ENCODE peak calls at places on chromosomes 7 and 10, in six cellular contexts. S, O, N, W, I and Y are unnamed samples.

GRCh38 chr7:113026941-113027340 is 59.7 kb downstream of the GPR85 start:
- DNase-seq in S (no peak), O (no peak), N (no peak), W (peak), I (no peak), Y (no peak)

GRCh38 chr10:73889014-73889413 is 14.7 kb upstream of the CAMK2G start:
- DNase-seq in S (no peak), O (peak), N (no peak), W (peak), I (no peak), Y (peak)

GRCh38 chr10:85148693-85149640 is 820.6 kb downstream of the CCSER2 start:
- DNase-seq in S (no peak), O (no peak), N (no peak), W (no peak), I (no peak), Y (no peak)

GRCh38 chr7:28573059-28573553 is 160.8 kb downstream of the CREB5 start:
- DNase-seq in S (peak), O (no peak), N (no peak), W (peak), I (no peak), Y (no peak)

GRCh38 chr10:115980470-115980869 is 292.5 kb downstream of the GFRA1 start:
- DNase-seq in S (no peak), O (no peak), N (no peak), W (no peak), I (no peak), Y (no peak)

GRCh38 chr10:123357363-123358075 is 203.3 kb downstream of the BUB3 start:
- DNase-seq in S (peak), O (no peak), N (no peak), W (no peak), I (peak), Y (no peak)

GRCh38 chr10:31320179-31320597 is 1.2 kb downstream of the ZEB1 start:
- DNase-seq in S (peak), O (peak), N (no peak), W (no peak), I (peak), Y (no peak)

GRCh38 chr7:45978731-45979211 is 57.7 kb upstream of the IGFBP3 start:
- DNase-seq in S (no peak), O (peak), N (no peak), W (peak), I (no peak), Y (no peak)

GRCh38 chr7:42471573-42472174 is 234.7 kb upstream of the GLI3 start:
- DNase-seq in S (no peak), O (no peak), N (no peak), W (no peak), I (no peak), Y (no peak)

GRCh38 chr10:62277946-62278345 is 9.3 kb upstream of the RTKN2 start:
- DNase-seq in S (no peak), O (no peak), N (no peak), W (no peak), I (no peak), Y (no peak)

DNA sequence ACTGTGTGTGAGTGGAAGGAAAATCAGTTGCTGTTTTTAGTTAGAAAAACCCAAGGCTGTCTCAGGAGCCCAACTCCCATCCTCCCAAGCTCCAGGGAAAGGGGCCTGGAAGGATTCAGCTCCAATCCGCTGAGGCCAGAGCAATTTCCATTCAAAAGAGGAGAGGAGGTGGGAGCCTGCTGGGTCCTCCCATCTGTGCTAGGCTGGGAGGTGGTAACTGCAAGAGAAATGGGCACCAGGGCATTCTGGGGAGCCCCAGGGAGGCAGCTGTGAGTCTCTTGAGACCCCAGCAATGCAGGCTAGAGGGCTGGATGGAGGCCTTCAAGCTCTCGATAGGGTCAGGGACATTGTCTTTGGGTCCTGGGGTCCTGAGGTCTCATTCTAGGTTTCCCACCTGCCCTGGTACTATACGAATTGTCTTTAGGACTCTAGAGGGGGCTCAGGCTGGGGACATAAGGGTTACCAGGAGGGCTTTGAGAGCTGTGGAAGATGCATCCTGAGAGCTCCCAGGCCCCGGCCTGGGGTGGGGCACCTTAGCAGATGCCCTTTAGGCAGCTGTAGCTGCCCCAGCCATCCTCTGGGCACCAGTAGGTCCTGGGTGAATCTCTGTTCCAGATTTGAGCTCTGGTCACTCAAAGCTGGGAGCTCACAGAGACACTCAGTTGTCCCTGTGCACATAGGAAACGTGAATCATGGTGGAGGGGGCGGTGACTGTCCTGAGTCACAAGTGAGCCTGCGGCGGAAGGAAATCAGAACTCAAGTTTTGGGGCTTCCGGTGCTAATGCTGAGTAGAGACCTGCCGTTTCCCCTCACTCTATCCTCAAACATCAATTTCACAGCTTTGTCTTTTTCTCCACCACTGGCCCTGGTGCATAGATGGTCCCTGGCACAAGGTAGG is 21.6 kb downstream of the ADCYAP1R1 start:
- DNase-seq in S (no peak), O (no peak), N (no peak), W (no peak), I (no peak), Y (no peak)
- TF ChIP-seq RAD21 in S (no peak), O (no peak), N (no peak), W (no peak), I (no peak), Y (no peak)

GRCh38 chr7:43572516-43573049 is 10.3 kb upstream of the STK17A start:
- DNase-seq in S (no peak), O (peak), N (no peak), W (peak), I (no peak), Y (peak)
- H3K27ac ChIP-seq in S (peak), O (peak), N (peak), W (peak), I (no peak), Y (no peak)

GRCh38 chr7:7099584-7100014 is 82.7 kb upstream of the C1GALT1 start:
- DNase-seq in S (no peak), O (peak), N (no peak), W (peak), I (peak), Y (peak)

GRCh38 chr7:7102906-7103305 is 79.4 kb upstream of the C1GALT1 start:
- DNase-seq in S (no peak), O (no peak), N (no peak), W (no peak), I (no peak), Y (no peak)

GRCh38 chr7:7103343-7104313 is 78.7 kb upstream of the C1GALT1 start:
- DNase-seq in S (peak), O (peak), N (peak), W (peak), I (no peak), Y (peak)

GRCh38 chr7:7098280-7098818 is 84.0 kb upstream of the C1GALT1 start:
- DNase-seq in S (no peak), O (no peak), N (no peak), W (no peak), I (no peak), Y (no peak)

DNA sequence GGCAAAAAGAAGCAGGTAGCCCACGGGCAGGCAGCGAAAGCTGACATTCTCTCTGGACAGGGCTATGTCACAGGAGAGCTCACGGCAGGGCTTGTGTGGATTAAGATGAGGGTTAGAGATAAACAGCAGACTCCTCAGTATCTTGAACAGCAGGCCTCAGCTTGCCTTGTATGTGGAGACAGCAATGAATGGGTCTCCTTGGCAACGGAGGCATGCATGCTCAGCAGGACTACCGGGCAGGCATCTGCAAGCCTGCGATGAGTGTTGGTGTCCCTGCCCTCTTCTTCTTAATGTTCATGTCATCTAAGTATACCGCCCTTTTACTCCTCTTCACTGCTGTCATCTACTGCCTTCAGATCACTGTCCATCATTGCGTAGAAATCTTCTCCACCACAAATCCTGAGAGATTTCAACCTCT is 81.9 kb upstream of the C1GALT1 start:
- DNase-seq in S (no peak), O (no peak), N (no peak), W (no peak), I (peak), Y (no peak)
- TF ChIP-seq RAD21 in S (no peak), O (no peak), N (no peak), W (no peak), I (no peak), Y (no peak)

GRCh38 chr7:44695756-44696155 is 52.9 kb upstream of the ZMIZ2 start:
- DNase-seq in S (no peak), O (no peak), N (no peak), W (no peak), I (no peak), Y (no peak)

GRCh38 chr7:44694326-44694725 is 54.3 kb upstream of the ZMIZ2 start:
- DNase-seq in S (no peak), O (no peak), N (no peak), W (no peak), I (no peak), Y (no peak)

GRCh38 chr7:44696728-44697127 is 51.9 kb upstream of the ZMIZ2 start:
- DNase-seq in S (no peak), O (no peak), N (no peak), W (no peak), I (no peak), Y (no peak)

GRCh38 chr7:44693641-44694313 is 54.9 kb upstream of the ZMIZ2 start:
- DNase-seq in S (no peak), O (no peak), N (no peak), W (peak), I (no peak), Y (peak)

DNA sequence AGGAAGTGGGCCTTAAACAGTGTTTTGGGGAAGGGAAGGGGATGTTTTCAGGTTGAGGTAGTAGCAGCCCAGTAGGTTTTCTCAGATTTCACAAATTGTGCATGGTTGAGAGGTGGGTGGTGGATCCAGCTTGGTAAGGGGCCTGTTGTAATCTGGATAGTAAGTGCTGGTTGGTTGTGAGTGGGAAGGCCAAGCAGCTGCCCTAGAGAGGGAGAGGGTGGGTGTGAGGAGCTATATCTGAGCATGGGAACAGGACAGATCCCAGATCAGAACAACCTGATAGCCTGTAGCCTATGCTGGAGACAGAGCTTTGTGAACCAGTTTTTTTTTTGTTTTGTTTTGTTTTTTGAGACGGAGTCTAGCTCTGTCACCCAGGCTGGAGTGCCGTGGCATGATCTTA is 53.9 kb upstream of the ZMIZ2 start:
- DNase-seq in S (no peak), O (no peak), N (no peak), W (no peak), I (no peak), Y (no peak)
- H3K27ac ChIP-seq in S (no peak), O (no peak), N (no peak), W (no peak), I (no peak), Y (peak)

DNA sequence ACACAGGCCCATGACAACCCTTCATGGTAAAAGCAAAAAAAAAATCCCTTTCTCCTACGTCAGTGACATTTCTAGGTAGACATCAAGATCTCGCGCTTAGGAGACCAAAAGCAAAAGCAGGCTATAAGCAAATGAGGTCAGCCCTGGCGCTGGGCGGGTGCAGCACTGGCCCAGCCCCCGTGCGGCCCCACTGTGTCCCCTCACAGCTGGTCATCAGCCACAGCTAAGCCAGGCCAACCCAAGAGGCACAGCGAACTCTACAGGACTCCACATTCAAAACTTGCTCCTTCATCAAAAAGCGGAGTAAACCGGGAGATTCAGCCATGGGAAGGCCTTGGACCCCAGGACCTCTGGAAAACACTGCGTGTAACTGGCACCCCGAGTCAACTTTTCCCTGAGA is 113.7 kb downstream of the PTPRN2 start:
- DNase-seq in S (no peak), O (no peak), N (no peak), W (no peak), I (no peak), Y (no peak)
- TF ChIP-seq RAD21 in S (no peak), O (no peak), N (no peak), W (no peak), I (no peak), Y (no peak)

GRCh38 chr7:36283711-36284130 is 105.9 kb upstream of the ANLN start:
- DNase-seq in S (no peak), O (no peak), N (no peak), W (no peak), I (no peak), Y (no peak)
- H3K27ac ChIP-seq in S (no peak), O (peak), N (no peak), W (no peak), I (no peak), Y (no peak)

DNA sequence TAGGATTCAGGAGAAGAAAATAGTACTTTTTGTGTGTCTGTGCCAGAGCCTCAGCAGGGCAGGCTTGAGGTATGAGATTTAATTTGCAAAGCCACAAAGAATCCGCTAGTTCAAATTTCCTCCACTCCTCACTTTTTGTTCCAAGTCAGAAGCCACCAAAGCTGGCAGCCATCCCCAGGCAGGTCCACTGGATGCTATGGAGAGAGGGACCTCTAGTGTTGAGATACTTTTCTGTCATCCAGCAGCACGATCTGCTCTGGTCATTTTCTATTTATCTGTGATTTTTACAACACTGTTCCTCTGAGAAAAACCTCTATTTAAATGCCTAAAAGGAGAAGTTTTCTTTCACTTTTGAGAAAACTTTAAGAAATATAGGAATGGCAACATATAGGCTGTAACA is 147.9 kb upstream of the FRMD4A start:
- DNase-seq in S (peak), O (peak), N (no peak), W (peak), I (no peak), Y (peak)
- TF ChIP-seq RAD21 in S (peak), O (peak), N (peak), W (peak), I (peak), Y (peak)

DNA sequence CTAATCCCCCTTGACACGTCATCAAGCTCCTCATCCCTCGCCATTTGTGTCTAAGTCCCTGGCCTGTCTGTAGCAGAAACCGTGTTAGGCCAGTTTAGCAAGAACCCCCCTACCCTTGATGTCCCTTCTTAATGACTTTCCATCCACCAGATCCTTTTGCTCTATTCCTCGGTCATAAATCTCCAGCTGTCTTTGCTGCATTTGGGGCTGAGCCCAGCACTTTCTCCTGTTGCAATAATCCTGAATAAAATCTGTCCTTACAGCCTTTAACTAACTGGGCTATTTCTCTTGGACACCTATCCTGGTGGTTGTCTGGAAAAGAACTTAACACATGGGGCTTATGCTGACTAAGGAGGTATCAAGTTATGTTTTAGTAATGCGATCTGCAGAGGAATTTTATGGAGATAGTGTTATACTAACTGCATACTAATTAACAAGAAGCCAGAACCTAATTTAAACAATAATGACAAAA is 244.9 kb downstream of the TNS3 start:
- DNase-seq in S (no peak), O (no peak), N (no peak), W (no peak), I (no peak), Y (no peak)
- H3K27ac ChIP-seq in S (no peak), O (no peak), N (no peak), W (peak), I (no peak), Y (no peak)

GRCh38 chr7:106901870-106902441 is 36.9 kb downstream of the PIK3CG start:
- DNase-seq in S (no peak), O (no peak), N (no peak), W (no peak), I (no peak), Y (no peak)

GRCh38 chr7:106905734-106906133 is 40.7 kb downstream of the PIK3CG start:
- DNase-seq in S (no peak), O (no peak), N (no peak), W (no peak), I (no peak), Y (no peak)
- TF ChIP-seq RAD21 in S (no peak), O (no peak), N (no peak), W (no peak), I (no peak), Y (no peak)

DNA sequence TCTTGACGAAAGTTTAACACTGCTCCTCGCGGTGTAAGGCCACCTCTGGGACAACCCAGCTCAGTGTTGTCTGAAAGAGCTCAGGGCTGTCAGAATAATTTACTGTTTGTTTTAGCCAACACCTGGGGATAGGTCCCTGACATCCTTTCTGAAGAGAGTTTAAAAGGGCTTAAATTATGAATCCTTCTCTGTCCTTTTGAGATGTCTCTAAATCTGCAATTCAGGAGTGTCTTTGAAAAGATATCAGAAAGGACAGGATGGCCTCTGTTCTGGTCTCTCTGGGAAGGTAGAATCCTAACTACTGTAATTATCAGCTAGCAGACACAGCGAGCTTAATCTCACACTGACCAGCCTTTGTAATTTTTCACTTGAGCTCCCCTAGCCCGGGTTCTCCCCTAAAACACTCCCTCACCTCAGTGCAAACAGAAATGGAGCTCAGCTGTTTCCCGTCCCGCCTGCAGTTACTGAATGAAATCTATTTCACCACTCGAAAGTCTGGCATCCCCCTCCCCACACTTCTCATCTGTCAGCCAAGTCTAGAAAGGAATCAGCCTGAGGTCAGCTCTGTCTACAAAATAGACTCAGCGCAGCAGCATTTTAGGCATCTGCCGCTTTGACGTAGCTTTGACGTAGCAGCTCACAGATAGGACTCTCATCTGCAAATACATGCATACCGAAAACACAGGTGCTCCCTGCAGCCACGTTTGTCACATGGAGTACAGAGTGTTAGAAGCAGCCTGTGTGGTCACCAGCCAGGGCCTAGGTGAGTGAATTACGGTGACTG is 4.8 kb downstream of the DYNC2I1 start:
- DNase-seq in S (no peak), O (no peak), N (no peak), W (no peak), I (no peak), Y (no peak)
- H3K27ac ChIP-seq in S (no peak), O (no peak), N (no peak), W (no peak), I (no peak), Y (no peak)